ENCODE peak calls at places on chromosomes 2 and 18, in eight cellular contexts. W, G, B, I, S, F, X and T are unnamed samples.

GRCh38 chr2:188291142-188291616 is 495 bp upstream of the GULP1 start:
- DNase-seq in I (no peak), W (no peak), B (peak), F (peak), G (no peak), S (peak), X (no peak), T (peak)

GRCh38 chr2:83823238-83823637 is 635.8 kb downstream of the SUCLG1 start:
- DNase-seq in X (no peak), W (no peak), F (no peak), G (no peak), I (no peak), S (no peak), B (no peak), T (no peak)

GRCh38 chr2:12263730-12264129 is 453.0 kb upstream of the TRIB2 start:
- DNase-seq in F (no peak), S (no peak), X (no peak), G (no peak), W (no peak), I (no peak), B (no peak), T (no peak)

GRCh38 chr2:198312621-198313483 is 508.5 kb downstream of the PLCL1 start:
- DNase-seq in I (no peak), F (no peak), S (no peak), B (no peak), X (no peak), W (no peak), G (no peak), T (no peak)

GRCh38 chr2:196176142-196176738 is 4.9 kb upstream of the STK17B start:
- DNase-seq in B (no peak), F (no peak), G (no peak), W (no peak), I (peak), S (no peak), X (no peak), T (peak)

GRCh38 chr2:231425291-231425810 is 29.8 kb downstream of the B3GNT7 start:
- DNase-seq in I (no peak), W (no peak), G (no peak), F (no peak), B (no peak), X (no peak), S (no peak), T (no peak)

GRCh38 chr2:81858998-81859397 is 1554.4 kb upstream of the LRRTM1 start:
- DNase-seq in B (no peak), I (no peak), G (no peak), X (no peak), S (no peak), F (no peak), W (no peak), T (no peak)

GRCh38 chr18:42412281-42412680 is 457.2 kb downstream of the PIK3C3 start:
- DNase-seq in W (no peak), G (no peak), S (peak), B (peak), F (peak), X (no peak), I (no peak), T (no peak)

GRCh38 chr18:59743561-59743960 is 46.3 kb upstream of the CCBE1 start:
- DNase-seq in S (peak), B (peak), F (peak), X (no peak), G (no peak), W (no peak), I (no peak), T (no peak)

GRCh38 chr2:112811841-112812306 is 24.7 kb downstream of the IL1B start:
- DNase-seq in G (no peak), S (peak), I (peak), B (peak), F (peak), W (no peak), X (no peak), T (no peak)

GRCh38 chr2:219661955-219662395 is 34.5 kb downstream of the SLC4A3 start:
- DNase-seq in B (peak), I (no peak), W (no peak), F (peak), X (no peak), S (peak), G (no peak), T (no peak)

GRCh38 chr2:120546077-120546864 is 189.4 kb upstream of the GLI2 start:
- DNase-seq in G (peak), X (peak), W (peak), S (peak), I (no peak), B (peak), F (peak), T (peak)

GRCh38 chr2:231037202-231037730 is at the start of gene C2orf72:
- DNase-seq in B (no peak), I (no peak), X (peak), G (no peak), F (peak), W (no peak), S (no peak), T (peak)

GRCh38 chr2:218017211-218018053 is 14.6 kb upstream of the TNS1 start:
- DNase-seq in F (no peak), S (no peak), G (peak), B (no peak), I (no peak), X (no peak), W (no peak), T (peak)

GRCh38 chr2:181174880-181175590 is 194.6 kb downstream of the UBE2E3 start:
- DNase-seq in B (peak), S (peak), I (no peak), W (no peak), F (no peak), X (no peak), G (no peak), T (no peak)

GRCh38 chr2:74845217-74845751 is 11.4 kb downstream of the HK2 start:
- DNase-seq in B (peak), W (peak), G (peak), F (peak), X (no peak), S (peak), I (no peak), T (peak)

GRCh38 chr2:111069722-111070121 is 51.0 kb upstream of the BCL2L11 start:
- DNase-seq in F (no peak), G (no peak), X (peak), B (no peak), S (no peak), I (no peak), W (no peak), T (no peak)
- TF ChIP-seq CTCF in F (peak), G (no peak), X (peak), B (no peak), S (peak), I (peak), W (no peak), T (no peak)

GRCh38 chr2:223562078-223562477 is 40.1 kb downstream of the SCG2 start:
- DNase-seq in S (no peak), F (no peak), G (no peak), W (no peak), I (no peak), X (no peak), B (no peak), T (no peak)

GRCh38 chr2:223563462-223563861 is 38.7 kb downstream of the SCG2 start:
- DNase-seq in I (no peak), S (peak), W (no peak), G (no peak), X (peak), B (peak), F (peak), T (no peak)

GRCh38 chr2:223558970-223559369 is 43.2 kb downstream of the SCG2 start:
- DNase-seq in B (no peak), S (no peak), X (no peak), I (no peak), F (no peak), G (no peak), W (no peak), T (no peak)

GRCh38 chr2:223566398-223566797 is 35.8 kb downstream of the SCG2 start:
- DNase-seq in X (no peak), G (no peak), S (no peak), I (no peak), F (no peak), W (no peak), B (no peak), T (no peak)

DNA sequence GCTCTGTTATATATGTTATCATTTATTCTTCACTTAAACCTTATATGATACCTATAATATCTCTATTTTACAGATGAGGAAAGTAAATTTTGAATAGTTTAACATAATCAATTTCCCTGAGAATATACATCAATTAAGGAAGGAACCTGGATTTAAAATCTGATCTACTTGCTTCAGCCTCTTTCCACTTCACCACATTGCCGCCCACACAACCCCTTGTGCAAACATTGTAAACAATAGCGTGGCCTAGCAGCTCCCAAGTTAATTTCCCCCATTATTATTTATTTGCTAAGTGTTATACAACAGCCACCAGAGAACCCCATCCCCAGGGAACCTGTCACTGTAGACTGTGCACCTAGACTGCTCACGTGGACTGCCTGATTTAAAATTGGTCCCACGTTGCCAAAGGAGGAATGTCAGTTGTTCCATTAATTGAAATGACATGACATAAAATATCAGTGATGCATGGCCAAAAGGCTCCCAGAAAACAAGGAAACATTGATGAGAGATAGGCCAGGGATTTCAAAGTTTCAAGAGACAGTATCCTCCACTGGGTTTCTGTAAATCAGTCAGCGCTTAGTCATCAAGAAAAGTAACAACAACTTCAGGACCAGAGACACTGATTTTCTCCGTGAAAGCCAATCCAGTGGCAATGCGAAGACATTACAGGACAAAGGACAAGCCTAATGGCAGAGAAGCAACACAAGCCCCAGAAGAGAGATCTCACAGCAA is 41.3 kb downstream of the SCG2 start:
- DNase-seq in G (no peak), F (no peak), X (no peak), I (no peak), S (no peak), B (peak), W (no peak), T (no peak)
- TF ChIP-seq CTCF in G (no peak), F (no peak), X (no peak), I (no peak), S (no peak), B (no peak), W (no peak), T (no peak)

GRCh38 chr2:47310801-47311560 is 92.0 kb upstream of the MSH2 start:
- DNase-seq in F (peak), I (no peak), W (no peak), X (no peak), G (no peak), S (no peak), B (no peak), T (peak)
- TF ChIP-seq CTCF in F (no peak), I (no peak), W (no peak), X (no peak), G (no peak), S (no peak), B (no peak), T (no peak)

GRCh38 chr2:85327757-85328617 is at the start of gene TGOLN2:
- DNase-seq in S (peak), F (peak), X (peak), I (peak), B (peak), W (peak), G (peak), T (peak)
- TF ChIP-seq CTCF in S (no peak), F (no peak), X (peak), I (no peak), B (no peak), W (peak), G (no peak), T (peak)

GRCh38 chr2:214830794-214831346 is 21.4 kb upstream of the BARD1 start:
- DNase-seq in S (peak), B (peak), F (peak), I (no peak), W (no peak), G (no peak), X (no peak), T (peak)
- TF ChIP-seq CTCF in S (peak), B (peak), F (peak), I (peak), W (no peak), G (no peak), X (peak), T (peak)

DNA sequence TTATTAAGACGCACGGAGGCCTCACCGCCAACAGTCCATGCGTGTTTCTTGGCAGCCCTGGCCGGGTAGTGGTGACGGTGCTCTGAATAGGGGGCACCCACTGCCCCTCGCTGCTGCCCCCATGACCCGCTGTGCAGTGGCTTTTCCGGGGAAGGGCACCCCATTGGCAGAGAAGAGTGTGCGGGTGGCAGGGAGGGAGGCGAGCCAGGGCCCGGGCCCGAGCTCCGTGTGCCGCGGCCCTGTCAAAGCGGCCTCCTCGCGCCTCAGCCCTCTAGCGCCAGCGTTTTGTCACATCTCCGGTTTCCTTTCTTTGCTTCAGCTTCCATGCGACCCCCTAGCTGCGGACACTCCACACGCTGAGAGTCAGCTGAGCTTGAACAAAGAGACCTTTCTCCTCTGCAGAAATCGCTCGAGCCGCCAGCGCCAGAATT is 473.6 kb upstream of the SALL3 start:
- DNase-seq in W (no peak), B (no peak), G (no peak), I (no peak), X (no peak), F (no peak), S (no peak), T (no peak)
- TF ChIP-seq CTCF in W (no peak), B (no peak), G (no peak), I (no peak), X (no peak), F (no peak), S (no peak), T (no peak)

GRCh38 chr2:85011747-85012146 is 40.8 kb downstream of the KCMF1 start:
- DNase-seq in B (no peak), I (no peak), X (no peak), G (no peak), W (no peak), S (no peak), F (no peak), T (no peak)
- TF ChIP-seq CTCF in B (peak), I (peak), X (peak), G (no peak), W (no peak), S (peak), F (no peak), T (peak)